ENCODE peak calls at places on chromosomes 2 and 18, in nine cellular contexts. N is globus pallidus; V is activated naive CD4-positive, alpha-beta T cell; A is kidney; X is Caki2; C is fibroblast of lung; K is left kidney; D is lower leg skin; B is cardiac muscle cell. F is an unnamed sample.
A peak's percentile ranks its signal among the peaks of the same experiment; 100 is the strongest.

GRCh38 chr2:15547100-15547499 is 14.0 kb downstream of the NBAS start:
- DNase-seq in K (no peak), D (no peak), X (no peak), V (no peak), A (no peak), B (no peak), N (no peak), C (peak; percentile 39), F (no peak)

GRCh38 chr2:58484201-58484600 is 243.1 kb upstream of the FANCL start:
- DNase-seq in N (no peak), X (no peak), V (no peak), K (no peak), B (no peak), C (no peak), D (no peak), A (no peak), F (no peak)

GRCh38 chr2:105617631-105618350 is 126.9 kb upstream of the NCK2 start:
- DNase-seq in D (no peak), V (no peak), A (no peak), N (no peak), K (no peak), C (no peak), X (peak; percentile 8), B (no peak), F (no peak)

GRCh38 chr2:60948926-60949579 is 67.7 kb downstream of the REL start:
- DNase-seq in A (no peak), K (no peak), V (no peak), N (no peak), C (peak; percentile 50), D (no peak), B (no peak), X (no peak), F (no peak)

GRCh38 chr18:56322403-56322802 is 316.0 kb downstream of the TXNL1 start:
- DNase-seq in C (no peak), B (peak; percentile 78), D (no peak), A (no peak), X (no peak), N (no peak), V (no peak), K (peak; percentile 38), F (no peak)

GRCh38 chr2:72147303-72147970 is at the start of gene CYP26B1:
- DNase-seq in N (no peak), V (no peak), C (no peak), K (peak; percentile 60), B (peak; percentile 70), A (peak; percentile 79), D (no peak), X (no peak), F (no peak)

GRCh38 chr18:39462436-39462835 is 1896.8 kb upstream of the CELF4 start:
- DNase-seq in D (no peak), K (no peak), V (no peak), C (peak; percentile 57), N (no peak), X (peak; percentile 10), B (no peak), A (no peak), F (no peak)

GRCh38 chr2:14011186-14011585 is 621.3 kb upstream of the LRATD1 start:
- DNase-seq in C (no peak), B (no peak), A (no peak), N (no peak), V (no peak), X (no peak), D (no peak), K (no peak), F (no peak)

GRCh38 chr2:182435754-182436153 is 8.9 kb upstream of the PDE1A start:
- DNase-seq in C (peak; percentile 29), N (no peak), B (no peak), V (no peak), A (no peak), X (no peak), K (no peak), D (no peak), F (peak; percentile 9)

GRCh38 chr2:201891676-201892075 is 85.3 kb downstream of the CDK15 start:
- DNase-seq in X (peak; percentile 49), C (no peak), D (no peak), B (no peak), V (no peak), K (no peak), A (no peak), N (no peak), F (no peak)

GRCh38 chr2:108320326-108320932 is 31.7 kb downstream of the SULT1C2 start:
- DNase-seq in K (peak; percentile 53), A (no peak), C (no peak), B (no peak), V (no peak), N (no peak), D (no peak), X (no peak), F (no peak)

GRCh38 chr2:88530081-88530480 is 77.6 kb upstream of the FOXI3 start:
- DNase-seq in D (no peak), B (no peak), K (no peak), C (no peak), A (no peak), X (no peak), N (no peak), V (no peak), F (no peak)

F was measured in putamen.